ENCODE peak calls at places on chromosomes 1 and 21, in eight cellular contexts. G is breast epithelium; Y is heart left ventricle; V is AG04450; L is mammary epithelial cell; S is CD8-positive, alpha-beta T cell; F is GM23338; J is NT2/D1. A is an unnamed sample.

GRCh38 chr21:15063821-15064575 is 802 bp downstream of the NRIP1 start:
- DNase-seq in G (peak), Y (peak), V (no peak), L (peak), S (no peak), F (peak), J (no peak), A (peak)

GRCh38 chr1:208787219-208787618 is 543.0 kb upstream of the PLXNA2 start:
- DNase-seq in G (no peak), Y (no peak), V (no peak), L (no peak), S (no peak), F (no peak), J (no peak), A (no peak)

GRCh38 chr1:160726498-160727391 is 12.3 kb upstream of the SLAMF7 start:
- DNase-seq in G (no peak), Y (peak), V (peak), L (peak), S (peak), F (peak), J (peak), A (peak)

GRCh38 chr1:206907304-206907991 is 10.2 kb downstream of the IL24 start:
- DNase-seq in G (no peak), Y (no peak), V (no peak), L (no peak), S (no peak), F (peak), J (peak), A (peak)

GRCh38 chr21:25903599-25903998 is 168.8 kb downstream of the GABPA start:
- DNase-seq in G (no peak), Y (no peak), V (no peak), L (no peak), S (no peak), F (no peak), J (no peak), A (peak)

GRCh38 chr21:26595971-26596370 is 22.9 kb upstream of the CYYR1 start:
- DNase-seq in G (no peak), Y (no peak), V (no peak), L (no peak), S (no peak), F (no peak), J (no peak), A (no peak)

GRCh38 chr1:27577504-27578188 is 26.3 kb downstream of the AHDC1 start:
- DNase-seq in G (no peak), Y (no peak), V (no peak), L (no peak), S (no peak), F (no peak), J (no peak), A (no peak)

GRCh38 chr1:184396081-184396480 is 9.3 kb downstream of the C1orf21 start:
- DNase-seq in G (no peak), Y (no peak), V (no peak), L (no peak), S (no peak), F (no peak), J (no peak), A (no peak)

GRCh38 chr1:15100369-15101111 is 53.0 kb upstream of the TMEM51 start:
- DNase-seq in G (no peak), Y (no peak), V (peak), L (peak), S (peak), F (peak), J (peak), A (peak)

DNA sequence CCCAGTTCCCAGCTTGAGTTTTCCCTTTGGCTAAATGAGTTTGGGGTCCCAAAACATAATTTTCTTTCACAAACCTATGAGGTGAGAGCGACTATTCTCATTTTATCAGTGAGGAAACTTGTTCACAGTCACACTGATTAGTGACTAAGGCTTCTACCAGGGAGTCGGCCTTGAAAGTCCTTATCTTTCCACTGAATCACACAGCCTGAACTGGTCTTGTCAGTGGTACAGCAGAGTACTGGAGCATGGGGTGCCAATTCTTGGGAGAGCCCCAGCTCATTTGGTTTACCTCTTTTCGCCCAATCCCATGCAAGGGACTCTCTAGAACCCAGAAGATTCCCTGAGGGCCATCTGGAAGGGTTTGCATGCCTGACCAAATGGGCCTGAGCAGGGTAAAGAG is 16.9 kb downstream of the HSD3B2 start:
- DNase-seq in G (no peak), Y (no peak), V (no peak), L (no peak), S (no peak), F (no peak), J (no peak), A (no peak)
- H3K4me3 ChIP-seq in G (no peak), Y (no peak), V (no peak), L (no peak), S (no peak), F (no peak), J (no peak), A (no peak)

GRCh38 chr21:34936874-34937563 is 112.1 kb downstream of the RUNX1 start:
- DNase-seq in G (no peak), Y (no peak), V (no peak), L (peak), S (no peak), F (no peak), J (no peak), A (no peak)
- H3K4me3 ChIP-seq in G (no peak), Y (no peak), V (no peak), L (no peak), S (no peak), F (no peak), J (no peak), A (no peak)

DNA sequence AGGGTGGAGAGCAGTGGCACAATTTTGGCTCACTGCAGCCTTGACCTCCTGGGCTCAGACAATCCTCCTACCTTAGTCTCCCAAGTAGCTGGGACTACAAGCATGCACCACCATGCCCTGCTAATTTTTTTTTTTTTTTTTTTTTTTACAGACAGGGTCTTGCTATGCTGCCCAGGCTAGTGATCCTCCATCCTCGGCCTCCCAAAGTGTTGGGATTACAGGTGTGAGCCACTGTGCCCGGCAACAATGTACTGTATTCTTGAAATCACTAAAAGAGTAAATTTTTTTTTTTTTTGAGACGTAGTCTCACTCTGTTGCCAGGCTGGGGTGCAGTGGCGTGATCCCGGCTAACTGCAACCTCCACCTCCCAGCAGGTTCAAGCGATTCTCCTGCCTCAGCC is 117.5 kb downstream of the SMYD2 start:
- DNase-seq in G (no peak), Y (no peak), V (no peak), L (no peak), S (no peak), F (no peak), J (no peak), A (no peak)
- H3K4me3 ChIP-seq in G (no peak), Y (no peak), V (no peak), L (no peak), S (no peak), F (no peak), J (no peak), A (no peak)

GRCh38 chr1:239560921-239561320 is 174.6 kb downstream of the CHRM3 start:
- DNase-seq in G (no peak), Y (no peak), V (no peak), L (no peak), S (no peak), F (no peak), J (no peak), A (no peak)

GRCh38 chr1:239550178-239550577 is 163.8 kb downstream of the CHRM3 start:
- DNase-seq in G (no peak), Y (no peak), V (no peak), L (peak), S (no peak), F (no peak), J (no peak), A (no peak)

GRCh38 chr1:239558559-239558958 is 172.2 kb downstream of the CHRM3 start:
- DNase-seq in G (no peak), Y (no peak), V (no peak), L (no peak), S (no peak), F (no peak), J (no peak), A (no peak)

GRCh38 chr1:239558992-239559391 is 172.6 kb downstream of the CHRM3 start:
- DNase-seq in G (no peak), Y (no peak), V (no peak), L (peak), S (no peak), F (no peak), J (no peak), A (no peak)

DNA sequence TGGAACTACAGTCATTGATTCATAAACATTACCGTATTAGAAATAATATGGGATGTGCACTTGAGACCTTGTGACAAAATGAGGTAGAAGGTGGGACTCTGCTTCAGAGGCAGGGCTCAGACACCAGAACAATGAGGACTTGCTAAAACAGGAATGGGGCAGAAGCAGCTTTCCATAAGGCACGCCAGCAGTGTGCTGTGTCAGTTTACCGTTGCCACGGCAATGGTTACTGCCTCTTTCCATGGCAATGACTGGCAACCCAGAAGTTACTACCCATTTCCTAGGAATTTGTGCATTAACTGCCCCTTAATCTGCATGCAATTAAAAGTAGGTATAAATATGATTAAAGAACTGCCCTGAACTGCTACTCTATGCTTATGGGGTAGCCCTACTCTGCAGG is 169.0 kb downstream of the CHRM3 start:
- DNase-seq in G (no peak), Y (no peak), V (no peak), L (no peak), S (no peak), F (peak), J (peak), A (no peak)
- H3K4me3 ChIP-seq in G (no peak), Y (no peak), V (no peak), L (no peak), S (no peak), F (no peak), J (no peak), A (no peak)

GRCh38 chr1:50700226-50701020 is 259.6 kb downstream of the FAF1 start:
- DNase-seq in G (no peak), Y (no peak), V (no peak), L (no peak), S (no peak), F (peak), J (peak), A (peak)
- H3K4me3 ChIP-seq in G (no peak), Y (no peak), V (no peak), L (no peak), S (no peak), F (peak), J (no peak), A (no peak)

GRCh38 chr1:58013237-58013636 is 533.3 kb downstream of the OMA1 start:
- DNase-seq in G (no peak), Y (no peak), V (no peak), L (no peak), S (no peak), F (peak), J (no peak), A (no peak)
- H3K4me3 ChIP-seq in G (no peak), Y (no peak), V (no peak), L (no peak), S (no peak), F (no peak), J (no peak), A (no peak)

GRCh38 chr1:30042438-30043147 is 680.8 kb downstream of the MATN1 start:
- DNase-seq in G (no peak), Y (no peak), V (no peak), L (no peak), S (no peak), F (no peak), J (no peak), A (no peak)
- H3K4me3 ChIP-seq in G (no peak), Y (no peak), V (no peak), L (no peak), S (no peak), F (no peak), J (no peak), A (no peak)

GRCh38 chr1:239388578-239388977 is 2.2 kb downstream of the CHRM3 start:
- DNase-seq in G (no peak), Y (no peak), V (no peak), L (no peak), S (no peak), F (no peak), J (no peak), A (no peak)

GRCh38 chr1:239389703-239390102 is 3.3 kb downstream of the CHRM3 start:
- DNase-seq in G (no peak), Y (no peak), V (no peak), L (no peak), S (no peak), F (no peak), J (no peak), A (no peak)

GRCh38 chr1:239383714-239384113 is 2.7 kb upstream of the CHRM3 start:
- DNase-seq in G (no peak), Y (no peak), V (no peak), L (no peak), S (no peak), F (no peak), J (no peak), A (no peak)

GRCh38 chr1:239386453-239387303 is at the start of gene CHRM3:
- DNase-seq in G (no peak), Y (peak), V (no peak), L (peak), S (no peak), F (peak), J (peak), A (no peak)

DNA sequence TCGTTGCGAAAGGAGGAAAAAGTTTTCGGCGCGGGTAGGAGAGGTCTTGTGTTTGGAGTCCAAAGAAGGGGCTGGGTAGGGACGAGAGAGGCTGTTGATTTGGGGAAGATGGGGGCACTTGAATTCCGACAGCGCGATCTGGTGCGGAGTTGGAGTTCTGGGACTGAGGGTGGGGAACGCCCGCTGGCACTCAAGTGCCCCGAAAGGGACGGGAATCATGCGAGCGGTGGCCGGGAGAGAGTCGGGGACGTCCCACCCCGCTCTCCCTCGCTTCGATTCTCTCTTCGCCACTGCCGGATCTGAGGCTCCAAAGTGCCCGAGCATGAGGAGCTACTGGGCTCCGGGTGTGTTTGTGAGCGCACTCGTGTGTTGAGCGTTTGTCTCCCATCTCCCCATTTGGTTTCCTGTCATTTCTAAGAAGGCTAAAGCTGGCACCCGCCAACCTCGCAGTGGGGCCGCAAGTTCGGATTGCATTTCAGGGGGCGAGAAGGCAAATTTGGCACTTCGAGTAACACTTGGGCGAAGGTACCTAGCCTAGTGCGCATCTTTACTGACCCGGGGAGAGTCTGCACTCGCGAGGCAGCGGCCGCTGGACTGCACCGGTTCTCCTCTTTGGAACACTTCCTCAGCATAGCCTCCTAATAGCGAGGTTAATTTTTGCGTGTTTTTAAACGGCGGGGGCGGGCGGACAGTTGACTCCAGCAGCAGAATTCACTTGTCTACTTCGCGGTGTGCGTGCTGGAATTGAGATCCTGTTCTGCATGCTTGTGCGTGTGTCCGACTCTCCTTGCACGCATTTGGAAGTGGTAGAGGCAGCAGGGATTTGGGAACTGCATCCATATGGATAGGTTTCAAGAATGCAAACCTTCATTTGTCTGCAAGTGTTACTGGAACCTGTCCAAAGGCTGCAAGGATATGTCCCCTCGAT is 1.2 kb downstream of the CHRM3 start:
- DNase-seq in G (no peak), Y (no peak), V (no peak), L (peak), S (no peak), F (peak), J (no peak), A (no peak)
- H3K4me3 ChIP-seq in G (peak), Y (peak), V (no peak), L (peak), S (peak), F (peak), J (peak), A (no peak)

GRCh38 chr1:234961468-234962339 is 166.9 kb downstream of the TOMM20 start:
- DNase-seq in G (no peak), Y (no peak), V (peak), L (no peak), S (no peak), F (no peak), J (no peak), A (no peak)
- H3K4me3 ChIP-seq in G (no peak), Y (no peak), V (peak), L (no peak), S (no peak), F (no peak), J (no peak), A (no peak)

A was measured in A673.